ENCODE peak calls at places on chromosome 4, in six cellular contexts. S is WERI-Rb-1; X is dorsolateral prefrontal cortex; P is non-pigmented ciliary epithelial cell; H is naive thymus-derived CD4-positive, alpha-beta T cell; W is neural crest cell. K is an unnamed sample.

GRCh38 chr4:151415978-151416377 is 7.0 kb downstream of the FHIP1A start:
- DNase-seq in S (no peak), X (no peak), P (no peak), H (no peak), W (no peak), K (no peak)

GRCh38 chr4:61507091-61507490 is 307.0 kb downstream of the ADGRL3 start:
- DNase-seq in S (no peak), X (no peak), P (no peak), H (no peak), W (no peak), K (no peak)

GRCh38 chr4:143618811-143619210 is 81.7 kb downstream of the FREM3 start:
- DNase-seq in S (no peak), X (no peak), P (no peak), H (no peak), W (no peak), K (no peak)

GRCh38 chr4:163161536-163162205 is 5.0 kb downstream of the NAF1 start:
- DNase-seq in S (no peak), X (no peak), P (peak; percentile 95), H (no peak), W (no peak), K (no peak)

GRCh38 chr4:109969909-109970308 is 57.2 kb downstream of the EGF start:
- DNase-seq in S (no peak), X (no peak), P (no peak), H (no peak), W (no peak), K (no peak)

GRCh38 chr4:26069218-26069617 is 155.2 kb downstream of the SMIM20 start:
- DNase-seq in S (peak; percentile 18), X (no peak), P (no peak), H (no peak), W (no peak), K (no peak)

GRCh38 chr4:108483077-108483476 is 137.3 kb upstream of the RPL34 start:
- DNase-seq in S (no peak), X (no peak), P (no peak), H (no peak), W (no peak), K (no peak)

GRCh38 chr4:176011523-176011922 is 54.1 kb upstream of the WDR17 start:
- DNase-seq in S (no peak), X (no peak), P (no peak), H (no peak), W (no peak), K (no peak)

GRCh38 chr4:168589154-168589553 is 92.3 kb downstream of the PALLD start:
- DNase-seq in S (no peak), X (no peak), P (no peak), H (no peak), W (no peak), K (no peak)

GRCh38 chr4:125811892-125812291 is 497.1 kb downstream of the FAT4 start:
- DNase-seq in S (no peak), X (no peak), P (no peak), H (no peak), W (no peak), K (no peak)

K was measured in posterior cingulate gyrus.